ENCODE peak calls at places on chromosomes 12 and 14, in seven cellular contexts. I is lower leg skin; Y is RCC 7860; D is stimulated activated CD4-positive, alpha-beta T cell treated with anti-CD3 and anti-CD28 coated beads, Interleukin-4, amount 100 ng/mL, for 24 hours; U is NCI-H524; X is HuH-7; O is mucosa of gallbladder. G is an unnamed sample.
A peak's percentile ranks its signal among the peaks of the same experiment; 100 is the strongest.

GRCh38 chr14:33357225-33358010 is 418.7 kb downstream of the NPAS3 start:
- DNase-seq in I (no peak), Y (no peak), D (no peak), U (no peak), X (no peak), O (no peak), G (no peak)

GRCh38 chr14:38387821-38388220 is 131.9 kb upstream of the CLEC14A start:
- DNase-seq in I (no peak), Y (no peak), D (no peak), U (peak; percentile 33), X (no peak), O (no peak), G (no peak)

GRCh38 chr14:71103662-71104484 is 196.6 kb downstream of the PCNX1 start:
- DNase-seq in I (no peak), Y (peak; percentile 20), D (peak; percentile 24), U (peak; percentile 27), X (peak; percentile 23), O (no peak), G (no peak)

GRCh38 chr12:124315316-124315924 is 20.5 kb downstream of the RFLNA start:
- DNase-seq in I (no peak), Y (no peak), D (no peak), U (no peak), X (no peak), O (no peak), G (no peak)

GRCh38 chr12:105229446-105229845 is 6.5 kb downstream of the APPL2 start:
- DNase-seq in I (no peak), Y (no peak), D (no peak), U (no peak), X (no peak), O (no peak), G (no peak)

GRCh38 chr12:123049398-123050250 is 69.1 kb downstream of the ARL6IP4 start:
- DNase-seq in I (no peak), Y (no peak), D (no peak), U (no peak), X (no peak), O (no peak), G (no peak)

GRCh38 chr14:59330455-59330854 is 134.7 kb downstream of the GPR135 start:
- DNase-seq in I (no peak), Y (no peak), D (no peak), U (no peak), X (no peak), O (no peak), G (no peak)

GRCh38 chr12:46373303-46374182 is 970 bp upstream of the SLC38A2 start:
- DNase-seq in I (peak; percentile 92), Y (no peak), D (peak; percentile 38), U (peak; percentile 11), X (no peak), O (peak; percentile 21), G (peak; percentile 44)

GRCh38 chr12:50103767-50104321 is at the start of gene GPD1:
- DNase-seq in I (no peak), Y (no peak), D (peak; percentile 36), U (peak; percentile 56), X (no peak), O (peak; percentile 72), G (peak; percentile 92)

GRCh38 chr12:131618303-131618658 is 92.6 kb upstream of the SFSWAP start:
- DNase-seq in I (no peak), Y (no peak), D (no peak), U (no peak), X (no peak), O (no peak), G (no peak)